ENCODE peak calls at places on chromosomes 12 and 14, in six cellular contexts. S, Y, C, G, W and L are unnamed samples.

GRCh38 chr12:32874926-32875325 is 21.7 kb downstream of the PKP2 start:
- DNase-seq in S (no peak), Y (no peak), C (no peak), G (no peak), W (no peak), L (no peak)

GRCh38 chr14:63268746-63269145 is 50.0 kb downstream of the GPHB5 start:
- DNase-seq in S (no peak), Y (no peak), C (no peak), G (no peak), W (no peak), L (no peak)

GRCh38 chr12:47038270-47038748 is 41.1 kb upstream of the PCED1B start:
- DNase-seq in S (no peak), Y (no peak), C (no peak), G (no peak), W (no peak), L (no peak)

GRCh38 chr12:60230103-60230502 is 634.3 kb downstream of the SLC16A7 start:
- DNase-seq in S (no peak), Y (no peak), C (no peak), G (no peak), W (no peak), L (no peak)

GRCh38 chr12:104305349-104305748 is 1.8 kb downstream of the EID3 start:
- DNase-seq in S (no peak), Y (no peak), C (no peak), G (no peak), W (no peak), L (no peak)

GRCh38 chr12:11040162-11040561 is 9.0 kb upstream of the TAS2R31 start:
- DNase-seq in S (no peak), Y (no peak), C (no peak), G (no peak), W (no peak), L (no peak)

GRCh38 chr14:99732436-99733220 is 48.5 kb downstream of the CYP46A1 start:
- DNase-seq in S (no peak), Y (no peak), C (peak; percentile 77), G (no peak), W (peak; percentile 6), L (no peak)

GRCh38 chr12:122980192-122981035 is at the start of gene ARL6IP4:
- DNase-seq in S (peak; percentile 87), Y (peak; percentile 70), C (no peak), G (no peak), W (peak; percentile 70), L (peak; percentile 46)

GRCh38 chr14:93304771-93305170 is 28.1 kb downstream of the BTBD7 start:
- DNase-seq in S (no peak), Y (no peak), C (no peak), G (no peak), W (no peak), L (no peak)

GRCh38 chr12:40986031-40986430 is 202.1 kb upstream of the PDZRN4 start:
- DNase-seq in S (no peak), Y (no peak), C (no peak), G (no peak), W (no peak), L (no peak)

GRCh38 chr14:39491134-39491541 is 58.9 kb upstream of the FBXO33 start:
- DNase-seq in S (peak; percentile 7), Y (no peak), C (no peak), G (peak; percentile 22), W (no peak), L (no peak)

GRCh38 chr14:58876613-58877012 is 238.9 kb downstream of the DACT1 start:
- DNase-seq in S (no peak), Y (no peak), C (no peak), G (no peak), W (no peak), L (no peak)

GRCh38 chr12:85283560-85283959 is 3.5 kb downstream of the ALX1 start:
- DNase-seq in S (no peak), Y (no peak), C (no peak), G (no peak), W (no peak), L (no peak)

GRCh38 chr12:76083761-76084276 is 666 bp downstream of the NAP1L1 start:
- DNase-seq in S (peak; percentile 88), Y (peak; percentile 49), C (peak; percentile 83), G (no peak), W (peak; percentile 66), L (no peak)

GRCh38 chr14:103594265-103594664 is 31.5 kb downstream of the COA8 start:
- DNase-seq in S (no peak), Y (no peak), C (no peak), G (no peak), W (no peak), L (peak; percentile 81)

GRCh38 chr14:22265319-22266140 is 323.5 kb downstream of the DAD1 start:
- DNase-seq in S (no peak), Y (no peak), C (no peak), G (no peak), W (no peak), L (no peak)

DNA sequence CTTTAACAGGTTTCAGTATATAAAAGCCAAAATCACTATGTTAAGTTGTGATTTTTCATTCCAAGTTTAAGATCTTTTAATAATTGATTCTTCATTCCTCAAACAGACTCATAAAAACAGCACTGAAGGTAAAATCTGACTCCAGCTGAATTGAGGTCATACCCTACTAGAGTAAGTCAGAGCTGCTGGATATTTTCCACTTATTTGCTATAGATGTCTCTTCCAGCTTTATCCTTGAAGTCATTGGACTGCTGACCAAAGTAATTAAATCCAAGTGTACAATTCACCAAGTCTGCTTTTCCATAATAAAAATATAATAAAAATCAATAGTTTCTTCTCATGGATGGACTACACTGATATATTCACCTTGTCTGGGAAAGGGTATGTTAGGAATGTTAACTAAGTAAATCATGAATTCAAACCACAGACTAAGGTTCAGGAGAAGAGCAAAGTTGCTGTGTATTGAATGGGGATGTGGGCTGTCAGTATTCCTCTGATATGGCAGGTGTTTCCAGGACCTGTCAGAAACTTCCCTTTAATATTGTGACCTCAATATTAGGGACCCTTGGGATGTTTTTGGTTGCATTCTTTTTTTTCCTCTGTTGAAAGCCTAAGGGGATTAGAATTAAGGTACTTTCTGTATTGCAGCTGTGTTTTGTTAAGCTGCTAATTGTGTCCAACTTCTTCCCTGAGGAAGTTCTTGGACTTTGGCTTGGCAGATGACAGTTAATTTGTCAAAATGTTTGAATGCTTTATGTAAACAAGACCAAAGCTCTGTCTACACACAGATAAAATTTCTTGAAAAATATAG is 283.9 kb downstream of the ATP23 start:
- DNase-seq in S (no peak), Y (no peak), C (no peak), G (no peak), W (no peak), L (no peak)
- H3K4me1 ChIP-seq in S (no peaks in the 10 kb centered on the region), Y (no peaks in the 10 kb centered on the region), C (no peaks in the 10 kb centered on the region), G (no peaks in the 10 kb centered on the region), W (no peaks in the 10 kb centered on the region), L (no peaks in the 10 kb centered on the region)

GRCh38 chr12:100472325-100472724 is 1.3 kb upstream of the NR1H4 start:
- DNase-seq in S (no peak), Y (no peak), C (no peak), G (no peak), W (no peak), L (no peak)

GRCh38 chr12:100473716-100474150 is at the start of gene NR1H4:
- DNase-seq in S (no peak), Y (no peak), C (no peak), G (no peak), W (no peak), L (no peak)

GRCh38 chr12:100473050-100473715 is 483 bp upstream of the NR1H4 start:
- DNase-seq in S (no peak), Y (no peak), C (no peak), G (no peak), W (no peak), L (no peak)

GRCh38 chr12:100474617-100475016 is 951 bp downstream of the NR1H4 start:
- DNase-seq in S (no peak), Y (no peak), C (no peak), G (no peak), W (no peak), L (no peak)

GRCh38 chr12:100476013-100476751 is 2.5 kb downstream of the NR1H4 start:
- DNase-seq in S (no peak), Y (no peak), C (no peak), G (no peak), W (no peak), L (no peak)
- TF ChIP-seq POLR2AphosphoS5 in S (no peak), Y (no peak), C (no peak), G (no peak), W (no peak), L (no peak)

GRCh38 chr12:74108729-74109128 is 428.9 kb upstream of the ATXN7L3B start:
- DNase-seq in S (no peak), Y (no peak), C (no peak), G (no peak), W (no peak), L (no peak)
- H3K4me1 ChIP-seq in S (no peaks in the 10 kb centered on the region), Y (no peaks in the 10 kb centered on the region), C (no peaks in the 10 kb centered on the region), G (no peaks in the 10 kb centered on the region), W (no peaks in the 10 kb centered on the region), L (no peaks in the 10 kb centered on the region)

GRCh38 chr12:93006655-93007208 is 77.6 kb upstream of the EEA1 start:
- DNase-seq in S (no peak), Y (no peak), C (no peak), G (no peak), W (no peak), L (no peak)

GRCh38 chr12:93007539-93007938 is 78.4 kb upstream of the EEA1 start:
- DNase-seq in S (no peak), Y (no peak), C (no peak), G (no peak), W (no peak), L (no peak)

GRCh38 chr12:93009533-93009932 is 80.4 kb upstream of the EEA1 start:
- DNase-seq in S (no peak), Y (no peak), C (no peak), G (no peak), W (no peak), L (no peak)

GRCh38 chr12:93005928-93006654 is 77.0 kb upstream of the EEA1 start:
- DNase-seq in S (no peak), Y (no peak), C (no peak), G (no peak), W (no peak), L (no peak)

DNA sequence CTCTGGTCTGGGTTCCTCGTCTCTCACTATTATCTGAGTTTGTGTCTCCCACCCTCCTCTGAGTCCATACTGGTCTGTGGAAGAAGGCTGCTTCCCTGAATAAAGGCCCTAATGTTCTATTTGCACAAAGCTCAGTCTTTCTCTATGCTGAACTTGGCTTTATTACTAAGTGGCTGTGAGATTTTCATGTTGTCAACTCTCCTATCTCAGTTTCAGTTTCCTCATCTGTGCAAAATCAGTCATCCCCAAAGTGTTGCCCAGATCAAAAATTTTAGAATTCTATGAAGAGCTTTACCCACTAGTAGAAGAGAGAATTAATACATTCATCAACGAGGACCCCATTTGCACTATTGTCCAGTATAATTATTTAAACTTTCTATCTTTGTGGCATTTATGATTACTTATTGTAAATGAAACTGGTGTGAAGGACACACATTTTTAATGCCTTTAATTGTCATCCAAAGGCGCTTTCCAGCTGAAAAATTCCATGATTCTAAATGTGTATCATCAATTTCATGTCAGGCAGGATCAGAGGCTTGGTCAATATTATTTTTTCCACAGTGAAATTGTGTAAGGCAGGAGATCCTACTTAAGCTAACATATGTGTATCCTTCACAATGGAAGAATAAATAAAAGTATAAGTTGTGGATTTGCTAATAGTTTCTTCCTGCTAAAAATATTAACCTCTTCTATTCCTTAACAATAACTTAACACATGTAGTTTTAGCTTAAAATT is 79.1 kb upstream of the EEA1 start:
- DNase-seq in S (no peak), Y (no peak), C (no peak), G (no peak), W (no peak), L (no peak)
- TF ChIP-seq POLR2AphosphoS5 in S (no peak), Y (no peak), C (no peak), G (no peak), W (no peak), L (no peak)